ENCODE peak calls at places on chromosomes 4 and X, in nine cellular contexts. N is CD4-positive, alpha-beta memory T cell; P is prostate gland; W is tibial nerve; Q is lung; G is esophagus squamous epithelium; V is aorta; J is A549; S is mammary epithelial cell. T is an unnamed sample.

GRCh38 chr4:128379860-128380259 is 92.2 kb upstream of the PGRMC2 start:
- DNase-seq in N (no peak), P (no peak), W (no peak), Q (no peak), G (no peak), V (no peak), J (peak; percentile 31), S (no peak), T (no peak)

GRCh38 chr4:6379787-6380745 is 92.3 kb downstream of the PPP2R2C start:
- DNase-seq in N (no peak), P (no peak), W (no peak), Q (no peak), G (no peak), V (peak; percentile 70), J (no peak), S (no peak), T (no peak)

GRCh38 chr4:6313216-6313615 is 43.6 kb downstream of the WFS1 start:
- DNase-seq in N (no peak), P (no peak), W (no peak), Q (no peak), G (no peak), V (no peak), J (no peak), S (peak; percentile 27), T (no peak)

GRCh38 chr4:156321203-156321602 is 367.5 kb upstream of the CTSO start:
- DNase-seq in N (no peak), P (no peak), W (no peak), Q (no peak), G (no peak), V (no peak), J (no peak), S (peak; percentile 93), T (no peak)

GRCh38 chr4:139085141-139085540 is 69.6 kb downstream of the NOCT start:
- DNase-seq in N (peak; percentile 28), P (no peak), W (no peak), Q (no peak), G (no peak), V (no peak), J (no peak), S (peak; percentile 6), T (no peak)

GRCh38 chr4:107258359-107258758 is 222.2 kb upstream of the DKK2 start:
- DNase-seq in N (no peak), P (no peak), W (no peak), Q (no peak), G (no peak), V (no peak), J (no peak), S (peak; percentile 69), T (no peak)

GRCh38 chr4:1058997-1059665 is 47.7 kb downstream of the FGFRL1 start:
- DNase-seq in N (no peak), P (no peak), W (no peak), Q (no peak), G (no peak), V (peak; percentile 44), J (no peak), S (no peak), T (peak; percentile 49)

GRCh38 chr4:158496030-158496741 is 25.5 kb upstream of the RXFP1 start:
- DNase-seq in N (no peak), P (no peak), W (no peak), Q (peak; percentile 35), G (no peak), V (no peak), J (peak; percentile 1), S (no peak), T (no peak)

GRCh38 chr4:151674804-151675290 is 86.0 kb downstream of the GATB start:
- DNase-seq in N (no peak), P (peak; percentile 78), W (no peak), Q (peak; percentile 42), G (no peak), V (peak; percentile 83), J (no peak), S (peak; percentile 69), T (peak; percentile 72)

GRCh38 chr4:16977081-16977480 is 78.6 kb upstream of the LDB2 start:
- DNase-seq in N (no peak), P (no peak), W (no peak), Q (no peak), G (no peak), V (no peak), J (no peak), S (no peak), T (no peak)

GRCh38 chrX:74550295-74550802 is 64.1 kb downstream of the RLIM start:
- DNase-seq in N (peak; percentile 83), P (peak; percentile 64), W (peak; percentile 45), Q (peak; percentile 86), G (peak; percentile 18), V (peak; percentile 95), J (peak; percentile 34), S (peak; percentile 53), T (peak; percentile 49)

GRCh38 chr4:25343671-25344070 is 31.1 kb downstream of the ZCCHC4 start:
- DNase-seq in N (no peak), P (no peak), W (no peak), Q (no peak), G (no peak), V (no peak), J (no peak), S (no peak), T (no peak)

GRCh38 chr4:78136109-78137081 is 79.3 kb downstream of the FRAS1 start:
- DNase-seq in N (no peak), P (no peak), W (no peak), Q (no peak), G (no peak), V (no peak), J (no peak), S (no peak), T (no peak)

GRCh38 chrX:80021611-80022010 is 7.1 kb downstream of the TBX22 start:
- DNase-seq in N (no peak), P (no peak), W (no peak), Q (no peak), G (no peak), V (no peak), J (no peak), S (no peak), T (no peak)

GRCh38 chr4:73603307-73603710 is 16.9 kb downstream of the RASSF6 start:
- DNase-seq in N (no peak), P (no peak), W (no peak), Q (no peak), G (no peak), V (no peak), J (peak; percentile 51), S (peak; percentile 25), T (no peak)

GRCh38 chrX:134600714-134601113 is 57.6 kb downstream of the PLAC1 start:
- DNase-seq in N (no peak), P (no peak), W (no peak), Q (no peak), G (no peak), V (no peak), J (no peak), S (peak; percentile 28), T (no peak)

GRCh38 chr4:176970853-176971252 is 178.1 kb upstream of the VEGFC start:
- DNase-seq in N (no peak), P (no peak), W (no peak), Q (no peak), G (no peak), V (no peak), J (no peak), S (no peak), T (no peak)

GRCh38 chrX:37785569-37785968 is 5.7 kb downstream of the CYBB start:
- DNase-seq in N (no peak), P (no peak), W (no peak), Q (no peak), G (no peak), V (no peak), J (no peak), S (peak; percentile 21), T (no peak)

GRCh38 chr4:7120341-7120740 is 52.5 kb upstream of the GRPEL1 start:
- DNase-seq in N (no peak), P (no peak), W (no peak), Q (no peak), G (no peak), V (no peak), J (peak; percentile 41), S (no peak), T (no peak)

GRCh38 chrX:97843200-97843811 is 959.6 kb downstream of the RPA4 start:
- DNase-seq in N (no peak), P (no peak), W (no peak), Q (no peak), G (no peak), V (peak; percentile 57), J (no peak), S (no peak), T (no peak)

GRCh38 chrX:63784902-63785692 is at the start of gene ARHGEF9:
- DNase-seq in N (no peak), P (no peak), W (no peak), Q (no peak), G (no peak), V (peak; percentile 78), J (no peak), S (no peak), T (no peak)
- H3K4me3 ChIP-seq in N (no peak within 1 kb of the TSS), P (peak within 1 kb of the TSS; percentile 29), W (peak within 1 kb of the TSS; percentile 47), Q (no peak within 1 kb of the TSS), G (peak within 1 kb of the TSS; percentile 67), V (peak within 1 kb of the TSS; percentile 38), J (no peak within 1 kb of the TSS), S (no peak within 1 kb of the TSS), T (peak within 1 kb of the TSS; percentile 43)

DNA sequence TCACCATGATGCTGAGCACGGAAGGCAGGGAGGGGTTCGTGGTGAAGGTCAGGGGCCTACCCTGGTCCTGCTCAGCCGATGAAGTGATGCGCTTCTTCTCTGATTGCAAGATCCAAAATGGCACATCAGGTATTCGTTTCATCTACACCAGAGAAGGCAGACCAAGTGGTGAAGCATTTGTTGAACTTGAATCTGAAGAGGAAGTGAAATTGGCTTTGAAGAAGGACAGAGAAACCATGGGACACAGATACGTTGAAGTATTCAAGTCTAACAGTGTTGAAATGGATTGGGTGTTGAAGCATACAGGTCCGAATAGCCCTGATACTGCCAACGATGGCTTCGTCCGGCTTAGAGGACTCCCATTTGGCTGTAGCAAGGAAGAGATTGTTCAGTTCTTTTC is 4.0 kb downstream of the HNRNPH2 start:
- DNase-seq in N (no peak), P (no peak), W (no peak), Q (no peak), G (no peak), V (no peak), J (no peak), S (no peak), T (no peak)
- H3K4me1 ChIP-seq in N (peaks cover 40% of the 10 kb centered on the region), P (no peaks in the 10 kb centered on the region), W (peaks cover 52% of the 10 kb centered on the region), Q (peaks cover 4% of the 10 kb centered on the region), G (no peaks in the 10 kb centered on the region), V (no peaks in the 10 kb centered on the region), J (peaks cover 21% of the 10 kb centered on the region), S (peaks cover 2% of the 10 kb centered on the region), T (no peaks in the 10 kb centered on the region)

DNA sequence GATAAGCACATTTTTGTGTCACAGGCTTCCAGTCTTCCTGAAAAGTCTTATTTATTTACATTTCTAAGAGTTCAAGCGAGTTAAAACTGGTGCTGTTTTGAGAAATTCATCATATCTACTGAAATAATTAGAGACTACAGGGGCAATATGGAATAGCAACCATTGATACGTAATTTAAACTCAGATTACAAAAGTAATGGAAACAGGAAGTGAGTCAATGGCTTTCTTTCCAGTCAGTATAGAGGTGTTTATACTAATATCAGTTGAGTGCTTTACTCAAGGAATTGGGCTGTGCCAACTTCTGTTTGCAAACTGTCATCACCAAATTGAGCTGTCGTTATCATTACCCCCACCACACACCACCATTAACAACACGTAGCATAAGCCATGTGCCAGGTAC is 222.7 kb downstream of the COL25A1 start:
- DNase-seq in N (no peak), P (no peak), W (no peak), Q (no peak), G (no peak), V (no peak), J (no peak), S (no peak), T (no peak)
- H3K27ac ChIP-seq in N (no peak overlapping the region), P (no peak overlapping the region), W (no peak overlapping the region), Q (no peak overlapping the region), G (no peak overlapping the region), V (no peak overlapping the region), J (no peak overlapping the region), S (no peak overlapping the region), T (no peak overlapping the region)

GRCh38 chr4:121709766-121710405 is 13.1 kb upstream of the ANXA5 start:
- DNase-seq in N (no peak), P (no peak), W (no peak), Q (no peak), G (no peak), V (no peak), J (no peak), S (no peak), T (no peak)
- H3K4me3 ChIP-seq in N (no peak overlapping the region), P (no peak overlapping the region), W (no peak overlapping the region), Q (no peak overlapping the region), G (no peak overlapping the region), V (no peak overlapping the region), J (no peak overlapping the region), S (no peak overlapping the region), T (no peak overlapping the region)